ENCODE peak calls at places on chromosomes 4 and X, in nine cellular contexts. H is kidney tubule cell, L is COR-L47, Y is coronary artery, T is heart right ventricle, Z is memory B cell, A is A549, C is HFFc6, N is RPMI7951. E is an unnamed sample.

GRCh38 chr4:101222156-101222845 is 125.0 kb downstream of the PPP3CA start:
- DNase-seq in C (no peak), A (no peak), Y (no peak), N (no peak), T (no peak), Z (no peak), H (no peak), L (no peak), E (no peak)

GRCh38 chrX:65902011-65902410 is 137.9 kb downstream of the VSIG4 start:
- DNase-seq in Y (no peak), L (no peak), C (no peak), Z (no peak), N (no peak), A (no peak), H (no peak), T (no peak), E (no peak)

GRCh38 chr4:3257691-3258482 is 8.9 kb downstream of the MSANTD1 start:
- DNase-seq in H (peak; percentile 71), Z (peak; percentile 21), C (peak; percentile 12), Y (peak; percentile 56), N (peak; percentile 33), L (no peak), A (no peak), T (peak; percentile 1), E (peak; percentile 23)

GRCh38 chr4:2255501-2256155 is 6.3 kb downstream of the MXD4 start:
- DNase-seq in Y (peak; percentile 73), L (no peak), C (no peak), T (peak; percentile 24), H (no peak), A (no peak), Z (no peak), N (no peak), E (peak; percentile 14)

GRCh38 chrX:3712870-3713224 is 602 bp downstream of the PRKX start:
- DNase-seq in Z (no peak), T (no peak), L (no peak), H (no peak), Y (no peak), A (no peak), C (no peak), N (no peak), E (no peak)

GRCh38 chrX:34849371-34849770 is 93.2 kb upstream of the FAM47B start:
- DNase-seq in N (peak; percentile 27), Y (no peak), Z (no peak), A (no peak), L (no peak), T (no peak), C (peak; percentile 47), H (no peak), E (no peak)

GRCh38 chr4:183300070-183300469 is 20.0 kb downstream of the CLDN22 start:
- DNase-seq in T (no peak), A (no peak), L (no peak), C (no peak), Z (no peak), H (peak; percentile 13), N (no peak), Y (no peak), E (no peak)

GRCh38 chrX:19544693-19545305 is 29.5 kb upstream of the MAP3K15 start:
- DNase-seq in Y (no peak), H (peak; percentile 61), N (peak; percentile 56), A (peak; percentile 64), T (peak; percentile 22), Z (peak; percentile 29), C (peak; percentile 54), L (no peak), E (peak; percentile 30)

GRCh38 chr4:74897390-74897789 is 35.5 kb upstream of the PARM1 start:
- DNase-seq in L (no peak), A (no peak), H (no peak), Z (no peak), Y (no peak), C (no peak), T (no peak), N (no peak), E (no peak)

GRCh38 chr4:132564920-132565319 is 584.2 kb upstream of the PCDH10 start:
- DNase-seq in C (no peak), N (no peak), T (no peak), H (no peak), A (no peak), Y (no peak), L (no peak), Z (no peak), E (no peak)

GRCh38 chr4:1501754-1502500 is 95.7 kb upstream of the NKX1-1 start:
- DNase-seq in N (no peak), T (peak; percentile 20), A (no peak), C (no peak), Z (no peak), L (peak; percentile 39), Y (no peak), H (no peak), E (peak; percentile 4)

GRCh38 chr4:86497980-86498379 is 96.1 kb upstream of the PTPN13 start:
- DNase-seq in N (peak; percentile 24), Z (no peak), C (peak; percentile 32), T (peak; percentile 6), L (no peak), A (no peak), H (peak; percentile 30), Y (no peak), E (no peak)

GRCh38 chr4:176499518-176499917 is 179.8 kb downstream of the SPCS3 start:
- DNase-seq in T (no peak), A (peak; percentile 33), N (peak; percentile 43), Y (no peak), H (peak; percentile 28), L (no peak), Z (no peak), C (peak; percentile 71), E (no peak)

GRCh38 chr4:111400736-111401135 is 744.5 kb upstream of the FAM241A start:
- DNase-seq in T (peak; percentile 46), C (peak; percentile 78), H (no peak), L (peak; percentile 88), Z (no peak), A (no peak), N (peak; percentile 5), Y (no peak), E (no peak)

GRCh38 chrX:83916525-83916924 is 55.6 kb downstream of the CYLC1 start:
- DNase-seq in A (peak; percentile 8), L (no peak), Y (no peak), N (no peak), H (peak; percentile 6), C (peak; percentile 6), Z (no peak), T (no peak), E (no peak)

GRCh38 chrX:40105791-40106676 is 8.3 kb upstream of the BCOR start:
- DNase-seq in H (peak; percentile 51), L (peak; percentile 85), N (peak; percentile 70), C (peak; percentile 25), A (peak; percentile 74), T (peak; percentile 74), Z (peak; percentile 35), Y (no peak), E (peak; percentile 72)

GRCh38 chrX:24144528-24144927 is 5.0 kb upstream of the ZFX start:
- DNase-seq in A (no peak), H (no peak), Z (no peak), Y (no peak), T (no peak), N (no peak), C (no peak), L (no peak), E (no peak)

GRCh38 chrX:102154218-102154860 is 1.4 kb downstream of the BEX5 start:
- DNase-seq in H (peak; percentile 9), N (no peak), Y (no peak), L (peak; percentile 38), A (no peak), C (no peak), T (no peak), Z (no peak), E (peak; percentile 6)

GRCh38 chrX:130680164-130681035 is 222.6 kb downstream of the ENOX2 start:
- DNase-seq in C (no peak), Z (no peak), L (no peak), H (peak; percentile 27), N (no peak), A (no peak), T (no peak), Y (no peak), E (no peak)

GRCh38 chrX:71532078-71532752 is 689 bp upstream of the OGT start:
- DNase-seq in Z (no peak), C (peak; percentile 65), L (no peak), T (no peak), A (peak; percentile 12), H (peak; percentile 90), Y (no peak), N (peak; percentile 83), E (peak; percentile 22)

GRCh38 chrX:52284865-52285264 is 84.0 kb upstream of the XAGE2 start:
- DNase-seq in L (no peak), Z (no peak), C (no peak), Y (no peak), N (no peak), T (no peak), H (no peak), A (no peak), E (no peak)

GRCh38 chr4:145945431-145946155 is 7.0 kb upstream of the ZNF827 start:
- DNase-seq in T (no peak), Y (no peak), L (no peak), N (no peak), C (no peak), A (no peak), H (no peak), Z (no peak), E (no peak)

GRCh38 chrX:38513087-38513742 is 48.1 kb upstream of the TSPAN7 start:
- DNase-seq in C (no peak), A (peak; percentile 3), H (peak; percentile 9), N (no peak), Z (no peak), T (no peak), Y (no peak), L (no peak), E (no peak)